ENCODE peak calls at places on chromosomes 1 and 21, in seven cellular contexts. G, A, B, D, W, Y and Z are unnamed samples.

GRCh38 chr1:55359611-55360010 is 144.4 kb upstream of the USP24 start:
- DNase-seq in G (no peak), A (no peak), B (no peak), D (no peak), W (no peak), Y (no peak), Z (no peak)

GRCh38 chr1:107228704-107229103 is 87.9 kb downstream of the NTNG1 start:
- DNase-seq in G (no peak), A (no peak), B (no peak), D (no peak), W (peak; percentile 92), Y (no peak), Z (peak; percentile 11)

GRCh38 chr1:37486680-37487618 is 12.6 kb downstream of the ZC3H12A start:
- DNase-seq in G (peak; percentile 87), A (peak; percentile 78), B (no peak), D (no peak), W (peak; percentile 93), Y (peak; percentile 69), Z (no peak)

GRCh38 chr1:172544481-172545104 is 11.6 kb downstream of the SUCO start:
- DNase-seq in G (no peak), A (no peak), B (no peak), D (no peak), W (no peak), Y (no peak), Z (no peak)

GRCh38 chr1:42529724-42530161 is 66.7 kb downstream of the CCDC30 start:
- DNase-seq in G (no peak), A (no peak), B (no peak), D (no peak), W (peak; percentile 97), Y (peak; percentile 76), Z (peak; percentile 25)

GRCh38 chr1:113046569-113046968 is 26.4 kb upstream of the LRIG2 start:
- DNase-seq in G (no peak), A (no peak), B (no peak), D (no peak), W (no peak), Y (no peak), Z (no peak)

GRCh38 chr1:162903246-162903645 is 42.3 kb upstream of the CCDC190 start:
- DNase-seq in G (no peak), A (no peak), B (no peak), D (no peak), W (no peak), Y (no peak), Z (no peak)

GRCh38 chr1:96927125-96927524 is 205.5 kb downstream of the PTBP2 start:
- DNase-seq in G (no peak), A (no peak), B (peak; percentile 23), D (no peak), W (no peak), Y (no peak), Z (no peak)

GRCh38 chr1:234326493-234327366 is 46.5 kb upstream of the COA6 start:
- DNase-seq in G (peak; percentile 66), A (peak; percentile 48), B (no peak), D (peak; percentile 38), W (peak; percentile 62), Y (peak; percentile 81), Z (no peak)

GRCh38 chr1:193211539-193211938 is 25.1 kb upstream of the B3GALT2 start:
- DNase-seq in G (no peak), A (no peak), B (peak; percentile 59), D (no peak), W (peak; percentile 94), Y (peak; percentile 87), Z (peak; percentile 28)

GRCh38 chr1:224786533-224787249 is 142.8 kb upstream of the DNAH14 start:
- DNase-seq in G (no peak), A (no peak), B (no peak), D (no peak), W (peak; percentile 61), Y (peak; percentile 37), Z (no peak)

GRCh38 chr1:188479146-188479545 is 1650.4 kb downstream of the PLA2G4A start:
- DNase-seq in G (no peak), A (no peak), B (no peak), D (no peak), W (no peak), Y (no peak), Z (no peak)

GRCh38 chr21:31902438-31902837 is 29.6 kb downstream of the HUNK start:
- DNase-seq in G (no peak), A (no peak), B (no peak), D (no peak), W (no peak), Y (no peak), Z (no peak)

GRCh38 chr1:12617511-12617900 is 504 bp downstream of the DHRS3 start:
- DNase-seq in G (peak; percentile 75), A (no peak), B (no peak), D (no peak), W (peak; percentile 77), Y (peak; percentile 48), Z (no peak)

GRCh38 chr1:150165622-150166612 is 16.2 kb downstream of the PLEKHO1 start:
- DNase-seq in G (peak; percentile 59), A (peak; percentile 59), B (no peak), D (peak; percentile 58), W (peak; percentile 42), Y (peak; percentile 74), Z (no peak)

GRCh38 chr1:51648180-51649109 is 31.6 kb downstream of the OSBPL9 start:
- DNase-seq in G (peak; percentile 53), A (peak; percentile 48), B (peak; percentile 67), D (no peak), W (peak; percentile 18), Y (peak; percentile 65), Z (peak; percentile 66)

GRCh38 chr1:67853704-67854103 is 20.4 kb upstream of the GNG12 start:
- DNase-seq in G (peak; percentile 62), A (no peak), B (no peak), D (no peak), W (peak; percentile 76), Y (peak; percentile 85), Z (peak; percentile 57)

GRCh38 chr1:1092890-1093609 is 18.9 kb upstream of the RNF223 start:
- DNase-seq in G (no peak), A (peak; percentile 12), B (no peak), D (no peak), W (no peak), Y (no peak), Z (no peak)

GRCh38 chr1:68828013-68828412 is 331.1 kb upstream of the DEPDC1 start:
- DNase-seq in G (no peak), A (no peak), B (no peak), D (no peak), W (no peak), Y (no peak), Z (no peak)

GRCh38 chr1:151715726-151716404 is 738 bp downstream of the CELF3 start:
- DNase-seq in G (no peak), A (no peak), B (no peak), D (no peak), W (no peak), Y (no peak), Z (no peak)

GRCh38 chr1:204961765-204962419 is 81.1 kb upstream of the CNTN2 start:
- DNase-seq in G (no peak), A (no peak), B (no peak), D (no peak), W (no peak), Y (no peak), Z (no peak)
- TF ChIP-seq CTCF in G (no peak), A (no peak), B (no peak), D (no peak), W (no peak), Y (peak; percentile 27), Z (no peak)

DNA sequence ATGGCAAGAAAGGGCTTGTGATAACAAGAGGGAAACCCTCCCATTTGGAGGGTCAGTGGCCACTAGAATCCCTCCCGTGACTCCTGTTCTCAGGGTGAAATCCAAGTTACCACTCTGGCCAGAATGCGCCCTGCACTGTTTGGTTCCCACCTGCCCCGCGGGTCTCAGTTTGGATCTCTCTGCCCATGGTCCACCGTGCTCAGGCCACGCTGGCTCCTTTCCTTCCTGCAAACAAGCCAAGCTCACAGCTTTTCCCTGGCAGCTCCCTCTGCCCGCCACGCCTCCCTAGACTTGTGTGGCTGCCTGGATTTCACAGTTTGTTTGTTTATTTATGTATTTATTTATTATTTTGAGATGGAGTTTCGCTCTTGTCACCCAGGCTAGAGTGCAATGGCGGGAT is 179.5 kb upstream of the VAMP3 start:
- DNase-seq in G (no peak), A (peak; percentile 15), B (no peak), D (no peak), W (no peak), Y (no peak), Z (no peak)
- H3K4me3 ChIP-seq in G (no peak overlapping the region), A (no peak overlapping the region), B (no peak overlapping the region), D (no peak overlapping the region), W (no peak overlapping the region), Y (no peak overlapping the region), Z (no peak overlapping the region)

GRCh38 chr1:115338457-115338820 is 390 bp upstream of the NGF start:
- DNase-seq in G (no peak), A (no peak), B (no peak), D (no peak), W (no peak), Y (no peak), Z (no peak)
- TF ChIP-seq CTCF in G (no peak), A (no peak), B (no peak), D (no peak), W (no peak), Y (no peak), Z (no peak)

DNA sequence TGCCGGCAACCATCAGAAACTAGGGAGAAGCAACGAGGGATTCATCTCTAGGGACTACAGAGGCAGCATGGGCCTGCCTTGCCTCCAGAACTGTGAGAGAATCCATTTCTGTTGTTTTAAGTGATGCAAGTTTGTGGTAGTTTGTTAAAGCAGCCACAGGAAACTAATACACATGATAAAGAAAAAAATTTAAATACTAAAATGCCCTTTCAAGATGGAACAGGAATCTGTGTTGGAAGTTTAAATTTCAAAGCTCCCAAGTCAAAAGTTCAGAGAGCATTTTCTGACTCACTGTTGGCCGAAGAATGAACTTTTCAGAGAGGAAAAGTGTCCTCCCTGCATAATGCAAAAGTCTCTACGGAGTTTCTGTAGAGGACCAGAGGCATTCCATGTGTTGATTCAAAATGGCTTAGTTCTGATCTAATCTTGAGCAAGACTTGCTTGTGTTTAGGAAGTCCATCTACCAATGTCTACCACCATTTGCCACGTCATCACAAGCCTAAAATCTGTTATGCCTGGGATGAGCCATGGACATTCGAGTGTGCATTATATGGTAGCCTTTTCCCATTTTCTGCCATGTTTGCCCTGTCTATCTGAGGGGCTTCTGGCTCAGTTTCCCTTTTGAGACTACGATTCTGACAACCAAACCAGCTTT is 22.4 kb upstream of the ARHGAP29 start:
- DNase-seq in G (no peak), A (no peak), B (no peak), D (no peak), W (no peak), Y (peak; percentile 61), Z (no peak)
- H3K4me3 ChIP-seq in G (no peak overlapping the region), A (no peak overlapping the region), B (no peak overlapping the region), D (no peak overlapping the region), W (no peak overlapping the region), Y (no peak overlapping the region), Z (no peak overlapping the region)

GRCh38 chr1:2406451-2407041 is 5.8 kb downstream of the PEX10 start:
- DNase-seq in G (no peak), A (no peak), B (no peak), D (no peak), W (no peak), Y (no peak), Z (no peak)
- TF ChIP-seq CTCF in G (no peak), A (no peak), B (no peak), D (no peak), W (no peak), Y (peak; percentile 50), Z (peak; percentile 14)

GRCh38 chr1:216221260-216221700 is 202.0 kb downstream of the USH2A start:
- DNase-seq in G (peak; percentile 57), A (peak; percentile 24), B (peak; percentile 57), D (peak; percentile 17), W (peak; percentile 66), Y (peak; percentile 96), Z (peak; percentile 31)
- H3K4me3 ChIP-seq in G (peak overlapping the region; percentile 24), A (peak overlapping the region; percentile 37), B (peak overlapping the region; percentile 65), D (peak overlapping the region; percentile 50), W (peak overlapping the region; percentile 55), Y (peak overlapping the region; percentile 68), Z (peak overlapping the region; percentile 40)